ENCODE peak calls at places on chromosomes 5 and 9, in nine cellular contexts. R, U, S, Q, D, I, N, K and Y are unnamed samples.

GRCh38 chr5:72137826-72138409 is 30.6 kb downstream of the MAP1B start:
- DNase-seq in K (no peak), N (peak; percentile 15), U (no peak), I (no peak), S (no peak), Q (no peak), D (no peak), R (no peak), Y (peak; percentile 37)

GRCh38 chr9:38276751-38277439 is 115.6 kb upstream of the ALDH1B1 start:
- DNase-seq in Q (no peak), R (no peak), D (no peak), N (no peak), K (no peak), S (no peak), U (no peak), I (no peak), Y (no peak)

GRCh38 chr9:75455444-75455921 is 367.2 kb downstream of the OSTF1 start:
- DNase-seq in N (no peak), Q (no peak), D (no peak), S (no peak), R (peak; percentile 46), U (no peak), I (peak; percentile 30), K (no peak), Y (no peak)

GRCh38 chr9:126146254-126147145 is 180.1 kb upstream of the MVB12B start:
- DNase-seq in S (no peak), D (peak; percentile 15), K (peak; percentile 35), Q (peak; percentile 54), I (no peak), N (no peak), R (no peak), U (no peak), Y (peak; percentile 11)

GRCh38 chr9:107137495-107138202 is 145.4 kb upstream of the RAD23B start:
- DNase-seq in N (peak; percentile 29), Q (no peak), D (no peak), S (peak; percentile 64), U (no peak), K (no peak), I (no peak), R (no peak), Y (peak; percentile 19)

GRCh38 chr5:43036856-43037711 is 3.0 kb downstream of the ANXA2R start:
- DNase-seq in D (no peak), R (no peak), K (peak; percentile 18), S (no peak), I (no peak), Q (no peak), N (no peak), U (no peak), Y (peak; percentile 53)

GRCh38 chr9:78468231-78468630 is 171.3 kb downstream of the PSAT1 start:
- DNase-seq in K (no peak), Q (no peak), D (no peak), N (no peak), I (no peak), U (no peak), R (no peak), S (no peak), Y (no peak)

GRCh38 chr9:135610290-135611141 is 28.8 kb downstream of the GLT6D1 start:
- DNase-seq in Q (no peak), D (peak; percentile 10), U (no peak), K (no peak), R (no peak), S (no peak), I (no peak), N (no peak), Y (no peak)

GRCh38 chr9:15724006-15724405 is 171.2 kb downstream of the CCDC171 start:
- DNase-seq in S (no peak), D (no peak), I (no peak), Q (no peak), K (no peak), U (no peak), N (no peak), R (no peak), Y (no peak)

GRCh38 chr5:89560724-89561123 is 677.7 kb upstream of the MEF2C start:
- DNase-seq in Q (no peak), D (no peak), I (no peak), R (no peak), N (no peak), S (no peak), U (no peak), K (no peak), Y (no peak)

GRCh38 chr9:88991066-88992030 is at the start of gene S1PR3:
- DNase-seq in K (peak; percentile 31), U (peak; percentile 31), Q (no peak), R (peak; percentile 70), I (peak; percentile 81), D (no peak), S (peak; percentile 82), N (no peak), Y (no peak)

GRCh38 chr5:32814620-32815019 is 103.5 kb downstream of the NPR3 start:
- DNase-seq in N (no peak), I (no peak), K (no peak), D (no peak), R (no peak), S (no peak), Q (no peak), U (no peak), Y (no peak)

GRCh38 chr5:172255444-172255843 is 28.1 kb downstream of the UBTD2 start:
- DNase-seq in D (no peak), U (no peak), Q (no peak), I (no peak), R (no peak), K (no peak), N (no peak), S (no peak), Y (no peak)

GRCh38 chr9:105957830-105958229 is 263.5 kb downstream of the TMEM38B start:
- DNase-seq in I (no peak), U (no peak), S (no peak), N (no peak), K (no peak), R (no peak), Q (no peak), D (no peak), Y (no peak)

DNA sequence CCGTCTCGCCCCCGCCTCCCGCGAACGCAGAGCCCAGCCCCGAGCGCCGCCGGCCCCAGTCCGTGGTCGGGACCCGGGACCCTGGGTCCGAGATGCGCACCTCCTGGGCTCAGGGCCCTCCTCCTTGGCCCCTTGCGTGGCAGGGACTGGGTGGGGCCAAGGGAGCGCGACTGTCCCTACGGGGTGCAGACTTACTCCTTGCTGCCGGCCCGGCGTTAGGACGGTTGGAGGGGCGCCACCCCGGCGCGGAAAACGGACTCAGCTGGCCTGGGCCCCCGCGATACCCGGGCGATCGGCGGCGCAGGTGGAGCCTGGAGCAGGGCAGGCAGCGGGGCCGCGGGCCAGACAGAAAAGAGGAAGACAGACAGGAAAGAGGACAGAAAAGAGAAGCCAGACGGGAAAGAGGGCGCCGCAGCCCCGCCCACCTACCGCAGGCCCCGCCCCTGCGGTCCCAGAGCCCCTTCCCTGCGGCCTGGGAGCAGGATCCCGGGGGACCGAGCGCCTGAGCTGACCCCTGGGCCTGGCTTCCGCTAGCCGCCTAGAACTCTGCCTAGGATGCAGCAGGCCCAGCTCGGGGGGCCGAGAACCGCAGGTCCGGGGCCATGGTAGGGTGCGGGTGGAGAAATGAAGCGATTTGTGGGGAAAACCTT is at the start of gene GBGT1:
- DNase-seq in K (peak; percentile 72), R (peak; percentile 63), Q (no peak), I (peak; percentile 79), N (no peak), D (no peak), S (no peak), U (peak; percentile 57), Y (peak; percentile 79)
- TF ChIP-seq POLR2A in K (peak; percentile 44), R (peak; percentile 44), Q (no peak), I (no peak), N (no peak), D (no peak), S (peak; percentile 47), U (no peak), Y (peak; percentile 84)

GRCh38 chr5:173793677-173794570 is 94.2 kb upstream of the CPEB4 start:
- DNase-seq in R (no peak), N (no peak), U (no peak), I (no peak), D (peak; percentile 49), K (peak; percentile 91), Q (no peak), S (no peak), Y (no peak)
- TF ChIP-seq POLR2A in R (no peak), N (no peak), U (no peak), I (no peak), D (no peak), K (peak; percentile 27), Q (no peak), S (no peak), Y (no peak)

GRCh38 chr5:65924366-65925093 is 1.8 kb upstream of the ERBIN start:
- DNase-seq in K (no peak), N (no peak), Q (peak; percentile 15), S (no peak), U (no peak), D (no peak), R (no peak), I (no peak), Y (peak; percentile 68)

GRCh38 chr5:65926893-65927292 is 518 bp downstream of the ERBIN start:
- DNase-seq in U (no peak), D (no peak), K (peak; percentile 19), S (no peak), R (no peak), N (no peak), I (no peak), Q (no peak), Y (peak; percentile 65)

GRCh38 chr5:65925601-65926275 is 637 bp upstream of the ERBIN start:
- DNase-seq in U (peak; percentile 59), I (peak; percentile 85), D (peak; percentile 69), S (peak; percentile 76), N (peak; percentile 47), K (peak; percentile 85), Q (peak; percentile 70), R (peak; percentile 77), Y (peak; percentile 94)

GRCh38 chr5:65926276-65926761 is at the start of gene ERBIN:
- DNase-seq in Q (peak; percentile 25), I (peak; percentile 84), R (peak; percentile 84), S (peak; percentile 51), K (peak; percentile 90), D (peak; percentile 74), U (peak; percentile 59), N (no peak), Y (peak; percentile 76)

GRCh38 chr5:65925094-65925600 is 1.2 kb upstream of the ERBIN start:
- DNase-seq in R (peak; percentile 65), N (no peak), Q (peak; percentile 46), U (peak; percentile 31), D (peak; percentile 70), I (peak; percentile 84), K (peak; percentile 82), S (peak; percentile 26), Y (peak; percentile 72)
- TF ChIP-seq POLR2A in R (no peak), N (no peak), Q (peak; percentile 79), U (no peak), D (no peak), I (no peak), K (peak; percentile 51), S (peak; percentile 3), Y (no peak)

DNA sequence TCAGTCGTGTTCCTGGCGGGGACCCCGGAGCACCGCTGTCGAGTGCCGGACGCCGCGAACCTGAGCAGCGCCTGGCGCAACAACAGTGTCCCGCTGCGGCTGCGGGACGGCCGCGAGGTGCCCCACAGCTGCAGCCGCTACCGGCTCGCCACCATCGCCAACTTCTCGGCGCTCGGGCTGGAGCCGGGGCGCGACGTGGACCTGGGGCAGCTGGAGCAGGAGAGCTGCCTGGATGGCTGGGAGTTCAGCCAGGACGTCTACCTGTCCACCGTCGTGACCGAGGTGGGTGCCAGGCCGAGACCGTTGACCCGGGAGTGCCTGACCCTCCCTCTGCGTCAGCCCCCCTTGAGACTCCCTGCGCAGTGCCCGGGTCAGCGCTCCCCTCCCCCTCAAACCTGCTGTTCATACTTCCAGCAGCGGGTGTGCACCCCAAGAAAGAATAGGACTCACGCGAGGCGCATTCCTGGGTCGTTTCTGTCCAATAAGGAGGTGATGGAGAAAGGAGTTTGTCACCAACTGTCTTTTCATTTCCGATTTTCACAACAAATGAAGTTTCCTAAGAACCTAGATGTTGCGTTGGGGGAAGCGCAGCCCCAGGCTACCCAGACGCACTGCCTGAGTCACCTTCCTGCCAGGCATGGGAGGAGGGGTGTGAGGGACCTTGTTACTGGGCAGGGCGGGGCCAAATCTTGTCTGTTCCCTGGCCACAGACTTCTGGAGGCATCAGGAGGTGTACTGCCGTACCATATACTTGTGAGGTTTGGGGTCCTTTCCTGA is 722 bp downstream of the SLC22A4 start:
- DNase-seq in U (no peak), R (peak; percentile 78), Q (no peak), I (peak; percentile 88), D (peak; percentile 61), K (peak; percentile 80), S (peak; percentile 88), N (peak; percentile 27), Y (peak; percentile 82)
- TF ChIP-seq POLR2A in U (peak; percentile 9), R (peak; percentile 8), Q (no peak), I (no peak), D (no peak), K (peak; percentile 37), S (peak; percentile 46), N (no peak), Y (peak; percentile 74)